ENCODE peak calls at places on chromosomes 7 and 10, in six cellular contexts. L is GM23338, B is HCT116, Z is OCI-LY7, J is pancreas, H is fibroblast of lung. M is an unnamed sample.

GRCh38 chr10:7773845-7774801 is 13.7 kb downstream of the KIN start:
- DNase-seq in B (no peak), J (peak; percentile 89), H (no peak), Z (peak; percentile 21), L (no peak), M (peak; percentile 47)

GRCh38 chr10:104080762-104081161 is 4.9 kb downstream of the COL17A1 start:
- DNase-seq in B (peak; percentile 59), Z (peak; percentile 39), L (peak; percentile 67), J (no peak), H (peak; percentile 11), M (no peak)

GRCh38 chr7:47497367-47498096 is 84.4 kb downstream of the TNS3 start:
- DNase-seq in H (no peak), B (no peak), J (no peak), Z (peak; percentile 87), L (no peak), M (no peak)

GRCh38 chr7:111168182-111168581 is 77.3 kb downstream of the LRRN3 start:
- DNase-seq in L (no peak), B (no peak), H (peak; percentile 34), J (no peak), Z (no peak), M (no peak)

GRCh38 chr10:114767101-114767588 is 54.4 kb upstream of the FHIP2A start:
- DNase-seq in H (peak; percentile 74), Z (no peak), B (no peak), J (no peak), L (no peak), M (no peak)

GRCh38 chr7:18294408-18294807 is 201.1 kb upstream of the HDAC9 start:
- DNase-seq in Z (no peak), H (no peak), B (no peak), L (no peak), J (no peak), M (no peak)

GRCh38 chr7:46162582-46162981 is 241.5 kb upstream of the IGFBP3 start:
- DNase-seq in B (no peak), J (no peak), Z (no peak), L (no peak), H (peak; percentile 81), M (no peak)

GRCh38 chr7:47635091-47636090 is 53.5 kb upstream of the TNS3 start:
- DNase-seq in J (peak; percentile 80), B (no peak), L (peak; percentile 50), H (no peak), Z (no peak), M (peak; percentile 64)

GRCh38 chr10:71744897-71745658 is 25.5 kb upstream of the C10orf105 start:
- DNase-seq in Z (no peak), B (no peak), J (no peak), H (no peak), L (no peak), M (no peak)

GRCh38 chr7:43014374-43014773 is 82.2 kb downstream of the MRPL32 start:
- DNase-seq in H (no peak), B (no peak), L (no peak), Z (no peak), J (no peak), M (no peak)

GRCh38 chr7:117871778-117872538 is 1.3 kb downstream of the CTTNBP2 start:
- DNase-seq in J (peak; percentile 20), L (peak; percentile 72), H (peak; percentile 30), B (no peak), Z (no peak), M (no peak)

GRCh38 chr7:6167587-6168154 is 104.8 kb downstream of the CYTH3 start:
- DNase-seq in J (no peak), L (no peak), H (no peak), Z (no peak), B (no peak), M (peak; percentile 76)

GRCh38 chr7:50608196-50608906 is 43.1 kb upstream of the DDC start:
- DNase-seq in J (no peak), L (no peak), B (no peak), Z (peak; percentile 10), H (no peak), M (no peak)

DNA sequence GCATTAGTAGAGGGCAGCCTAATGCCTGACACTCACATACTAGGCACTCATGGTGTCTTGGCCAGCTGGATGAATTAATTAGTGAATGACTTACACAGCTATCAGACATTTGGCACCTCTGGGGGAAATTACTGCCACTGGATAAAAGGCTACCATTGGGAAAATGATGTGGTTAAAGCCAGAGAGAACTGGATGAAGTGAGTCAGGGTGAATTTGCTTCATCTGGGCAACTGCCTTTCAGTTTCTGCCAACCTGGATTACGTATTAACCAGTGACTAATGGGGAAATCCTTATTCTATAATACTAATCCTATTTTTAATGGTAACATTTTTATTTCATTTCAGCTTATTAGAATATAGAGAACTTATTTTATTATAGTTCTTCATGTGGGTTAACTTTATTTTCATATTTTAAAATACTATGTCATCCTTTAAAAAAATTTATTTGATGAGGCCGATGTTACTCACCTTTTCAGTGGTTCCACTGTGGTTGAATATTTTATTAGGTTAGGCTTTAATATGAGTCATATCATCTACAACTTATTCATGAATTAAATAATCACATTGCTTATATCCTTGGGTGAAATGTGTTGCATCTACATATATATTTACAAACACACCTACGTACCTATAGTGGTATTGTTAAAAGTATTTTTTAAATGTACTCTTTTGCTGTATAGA is 85.6 kb upstream of the CAPZA2 start:
- DNase-seq in L (no peak), J (no peak), Z (no peak), B (peak; percentile 97), H (peak; percentile 95), M (no peak)
- H3K4me1 ChIP-seq in L (peaks cover 13% of the 10 kb centered on the region), J (peaks cover 53% of the 10 kb centered on the region), Z (no peaks in the 10 kb centered on the region), B (peaks cover 100% of the 10 kb centered on the region), H (peaks cover 40% of the 10 kb centered on the region), M (peaks cover 8% of the 10 kb centered on the region)

DNA sequence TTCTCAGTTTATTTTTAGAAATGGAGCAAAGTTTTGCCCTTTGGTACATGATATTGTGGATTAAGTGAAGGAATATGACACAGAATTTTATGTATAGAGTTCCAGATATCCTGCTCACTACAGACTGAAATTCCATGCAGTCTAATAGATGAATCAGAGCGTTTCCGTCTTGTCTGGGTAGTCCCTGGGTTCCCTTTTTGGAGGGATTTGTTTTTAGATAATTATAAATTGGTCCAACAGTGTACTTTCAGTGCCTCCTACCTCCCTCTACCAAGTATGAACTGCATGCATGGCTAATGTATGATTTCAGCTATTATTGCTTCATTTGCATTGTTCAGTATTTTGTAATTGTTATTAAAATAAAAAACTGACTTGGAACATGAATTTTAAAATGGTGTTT is 74.4 kb downstream of the SEPTIN7 start:
- DNase-seq in H (peak; percentile 44), B (no peak), Z (no peak), J (no peak), L (no peak), M (no peak)
- TF ChIP-seq CTCF in H (no peak), B (no peak), Z (no peak), J (no peak), L (no peak), M (no peak)

GRCh38 chr10:82922046-82922445 is 1047.1 kb downstream of the NRG3 start:
- DNase-seq in B (no peak), J (no peak), L (no peak), H (no peak), Z (no peak), M (no peak)
- H3K4me1 ChIP-seq in B (no peaks in the 10 kb centered on the region), J (no peaks in the 10 kb centered on the region), L (no peaks in the 10 kb centered on the region), H (no peaks in the 10 kb centered on the region), Z (no peaks in the 10 kb centered on the region), M (no peaks in the 10 kb centered on the region)

GRCh38 chr10:132224343-132225072 is 37.8 kb downstream of the DPYSL4 start:
- DNase-seq in Z (no peak), H (no peak), L (no peak), J (peak; percentile 8), B (no peak), M (peak; percentile 55)
- TF ChIP-seq CTCF in Z (no peak), H (no peak), L (no peak), J (no peak), B (no peak), M (no peak)